ENCODE peak calls at places on chromosomes 4 and X, in six cellular contexts. V, E, Y, L, J and G are unnamed samples.

GRCh38 chrX:135393046-135393445 is 28.7 kb upstream of the SMIM10L2A start:
- DNase-seq in J (no peak), E (no peak), L (no peak), Y (no peak), V (no peak), G (no peak)

GRCh38 chr4:173834151-173834550 is 304.1 kb upstream of the HAND2 start:
- DNase-seq in L (no peak), Y (peak; percentile 17), E (no peak), J (peak; percentile 19), V (no peak), G (no peak)

GRCh38 chr4:78862314-78862737 is 76.9 kb downstream of the PAQR3 start:
- DNase-seq in J (no peak), V (no peak), Y (no peak), L (no peak), E (no peak), G (no peak)

GRCh38 chrX:114985967-114986592 is 31.3 kb downstream of the IL13RA2 start:
- DNase-seq in Y (peak; percentile 6), L (no peak), J (peak; percentile 2), E (no peak), V (no peak), G (no peak)

GRCh38 chr4:20652226-20652836 is 47.9 kb upstream of the PACRGL start:
- DNase-seq in Y (no peak), J (no peak), V (no peak), L (no peak), E (no peak), G (no peak)

GRCh38 chrX:10326578-10326977 is 169.8 kb downstream of the CLCN4 start:
- DNase-seq in L (no peak), E (no peak), V (peak; percentile 7), Y (peak; percentile 5), J (peak; percentile 52), G (no peak)

GRCh38 chrX:12912786-12913185 is 6.4 kb downstream of the TLR8 start:
- DNase-seq in L (no peak), J (no peak), Y (peak; percentile 18), E (no peak), V (no peak), G (no peak)

GRCh38 chrX:45324941-45325340 is 124.3 kb upstream of the DIPK2B start:
- DNase-seq in J (no peak), L (no peak), E (no peak), V (no peak), Y (no peak), G (no peak)

GRCh38 chr4:136342666-136343065 is 1189.6 kb downstream of the PCDH18 start:
- DNase-seq in Y (no peak), L (no peak), J (no peak), V (no peak), E (no peak), G (no peak)

GRCh38 chrX:44157858-44158257 is 184.7 kb upstream of the NDP start:
- DNase-seq in J (no peak), L (peak; percentile 74), Y (no peak), V (no peak), E (no peak), G (no peak)

GRCh38 chrX:154048398-154048797 is 28.7 kb upstream of the IRAK1 start:
- DNase-seq in V (no peak), Y (no peak), L (no peak), J (no peak), E (no peak), G (no peak)

GRCh38 chr4:25578431-25578830 is 77.2 kb upstream of the SLC34A2 start:
- DNase-seq in J (no peak), L (no peak), Y (no peak), V (peak; percentile 47), E (no peak), G (no peak)

GRCh38 chrX:38304010-38304409 is 23.3 kb downstream of the RPGR start:
- DNase-seq in J (peak; percentile 33), V (peak; percentile 14), Y (peak; percentile 19), L (no peak), E (no peak), G (no peak)

GRCh38 chrX:54116391-54116790 is 66.7 kb downstream of the FAM120C start:
- DNase-seq in Y (peak; percentile 3), V (no peak), L (no peak), J (no peak), E (no peak), G (no peak)

GRCh38 chrX:56726609-56727008 is 2.4 kb upstream of the NBDY start:
- DNase-seq in Y (peak; percentile 59), V (peak; percentile 52), J (peak; percentile 56), L (no peak), E (no peak), G (peak; percentile 14)

GRCh38 chrX:153303276-153304262 is 18.0 kb downstream of the PNMA6F start:
- DNase-seq in Y (no peak), J (no peak), E (no peak), L (no peak), V (no peak), G (no peak)

GRCh38 chrX:154092371-154092770 is 5.1 kb downstream of the MECP2 start:
- DNase-seq in L (no peak), E (no peak), J (no peak), Y (no peak), V (no peak), G (no peak)

GRCh38 chrX:118503260-118504041 is 7.8 kb downstream of the DOCK11 start:
- DNase-seq in Y (no peak), J (no peak), L (no peak), V (no peak), E (no peak), G (no peak)

GRCh38 chrX:10939384-10939783 is 171.7 kb upstream of the HCCS start:
- DNase-seq in E (no peak), L (no peak), V (no peak), J (peak; percentile 77), Y (peak; percentile 25), G (no peak)

GRCh38 chrX:69063486-69063885 is 101.8 kb downstream of the PJA1 start:
- DNase-seq in Y (no peak), L (peak; percentile 17), V (no peak), J (no peak), E (no peak), G (no peak)

GRCh38 chrX:69060631-69061408 is 104.4 kb downstream of the PJA1 start:
- DNase-seq in J (peak; percentile 61), V (peak; percentile 37), E (no peak), L (peak; percentile 34), Y (peak; percentile 18), G (peak; percentile 20)

GRCh38 chrX:69066021-69066757 is 99.1 kb downstream of the PJA1 start:
- DNase-seq in Y (no peak), V (no peak), L (peak; percentile 35), E (no peak), J (no peak), G (no peak)

GRCh38 chrX:69065451-69065850 is 99.8 kb downstream of the PJA1 start:
- DNase-seq in L (peak; percentile 34), V (no peak), Y (peak; percentile 69), E (no peak), J (peak; percentile 31), G (no peak)

GRCh38 chrX:69062493-69062892 is 102.8 kb downstream of the PJA1 start:
- DNase-seq in Y (no peak), L (peak; percentile 16), V (no peak), E (no peak), J (no peak), G (no peak)
- TF ChIP-seq CTCF in Y (no peak), L (no peak), V (no peak), E (no peak), J (no peak), G (no peak)

GRCh38 chr4:35614120-35614519 is 630.2 kb downstream of the ARAP2 start:
- DNase-seq in E (no peak), L (no peak), J (no peak), V (no peak), Y (no peak), G (no peak)

GRCh38 chr4:35604252-35604651 is 640.1 kb downstream of the ARAP2 start:
- DNase-seq in V (no peak), E (no peak), L (no peak), J (no peak), Y (no peak), G (no peak)

GRCh38 chr4:35604724-35605123 is 639.6 kb downstream of the ARAP2 start:
- DNase-seq in V (no peak), L (no peak), Y (no peak), J (no peak), E (no peak), G (no peak)

GRCh38 chr4:35608205-35608604 is 636.1 kb downstream of the ARAP2 start:
- DNase-seq in E (no peak), L (no peak), V (no peak), J (no peak), Y (no peak), G (no peak)
- TF ChIP-seq CTCF in E (no peak), L (no peak), V (no peak), J (no peak), Y (no peak), G (no peak)

GRCh38 chr4:111946789-111947188 is 198.5 kb upstream of the FAM241A start:
- DNase-seq in E (no peak), V (no peak), L (no peak), J (no peak), Y (no peak), G (no peak)

GRCh38 chr4:111941957-111942356 is 203.3 kb upstream of the FAM241A start:
- DNase-seq in V (peak; percentile 25), J (no peak), E (no peak), Y (no peak), L (no peak), G (no peak)

GRCh38 chr4:111945014-111945413 is 200.2 kb upstream of the FAM241A start:
- DNase-seq in Y (peak; percentile 34), L (no peak), E (no peak), J (peak; percentile 10), V (peak; percentile 9), G (no peak)

DNA sequence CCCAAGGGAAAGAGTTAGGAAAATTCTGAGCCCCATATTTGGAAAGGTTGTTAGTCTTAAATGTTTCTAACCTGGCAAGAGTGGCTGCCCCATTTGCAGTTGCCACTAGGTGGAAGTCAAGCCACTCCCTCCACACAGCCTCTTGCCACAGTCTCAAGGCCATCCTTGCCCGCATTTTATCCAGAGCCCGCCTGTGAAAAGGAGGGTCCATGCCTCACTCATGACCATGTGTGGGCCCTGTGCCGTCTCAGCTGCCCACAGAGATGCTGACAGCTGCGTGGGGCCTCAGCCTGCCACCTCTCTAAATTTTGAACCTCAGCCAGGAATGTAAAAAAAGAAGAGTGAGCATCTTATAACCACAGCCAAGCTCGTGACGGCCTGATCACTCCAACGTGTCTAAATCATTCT is 201.5 kb upstream of the FAM241A start:
- DNase-seq in E (peak; percentile 61), V (peak; percentile 77), L (no peak), J (peak; percentile 47), Y (peak; percentile 78), G (peak; percentile 50)
- TF ChIP-seq CTCF in E (peak; percentile 37), V (peak; percentile 72), L (peak; percentile 13), J (peak; percentile 62), Y (peak; percentile 91), G (peak; percentile 75)

DNA sequence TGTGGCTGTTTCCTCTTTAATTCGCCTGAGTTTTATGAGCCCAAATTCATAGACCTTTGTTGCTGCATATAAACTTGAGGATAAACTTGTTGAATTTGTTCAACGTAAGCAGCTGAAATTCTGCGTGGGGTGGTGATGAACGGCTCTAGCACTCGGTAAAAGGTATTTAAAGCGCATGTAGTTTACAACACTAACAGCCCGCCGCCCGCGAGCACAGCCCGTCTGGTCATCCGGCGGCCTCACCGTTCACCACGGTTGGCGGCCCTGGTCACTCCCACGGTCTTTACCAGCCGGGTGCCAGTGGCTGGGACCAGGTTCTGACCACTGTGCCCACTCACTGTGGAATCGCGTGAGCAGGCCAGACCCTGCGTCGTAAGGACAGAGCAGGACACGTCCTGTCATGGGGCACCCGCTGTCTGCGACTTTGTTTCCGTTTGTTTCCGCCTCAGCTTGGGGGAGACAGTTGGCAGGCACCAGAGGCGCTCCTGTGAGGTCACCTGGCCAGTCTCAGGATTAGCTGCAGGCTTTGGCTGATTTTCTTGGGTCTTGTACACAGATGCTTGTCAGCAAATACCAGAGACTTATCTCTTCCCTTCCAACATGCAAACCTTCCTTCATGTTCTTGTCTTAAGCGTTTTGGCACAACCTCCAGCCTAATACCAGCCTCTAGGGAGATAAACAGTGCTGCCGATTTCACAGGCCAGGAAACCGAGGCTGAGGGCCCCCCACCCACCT is 36.8 kb upstream of the SPON2 start:
- DNase-seq in L (peak; percentile 65), V (no peak), Y (no peak), E (peak; percentile 64), J (no peak), G (no peak)
- TF ChIP-seq CTCF in L (no peak), V (no peak), Y (no peak), E (no peak), J (no peak), G (no peak)